ENCODE peak calls at places on chromosomes 11 and 22, in seven cellular contexts. One of them, this sample, is unnamed. For H3K4me1, the result is how much of the 10 kb centered on the place peaks cover.

GRCh38 chr11:12053606-12054361 is 45.4 kb upstream of the DKK3 start:
- DNase-seq in mammary epithelial cell: no peak
- DNase-seq in Karpas-422: no peak
- DNase-seq in body of pancreas: no peak
- DNase-seq in tibial artery: peak
- DNase-seq in heart right ventricle: no peak
- DNase-seq in cardiac muscle cell: peak
- DNase-seq in this sample: no peak

GRCh38 chr22:23240639-23241389 is 60.5 kb downstream of the BCR start:
- DNase-seq in mammary epithelial cell: peak
- DNase-seq in Karpas-422: peak
- DNase-seq in body of pancreas: no peak
- DNase-seq in tibial artery: no peak
- DNase-seq in heart right ventricle: no peak
- DNase-seq in cardiac muscle cell: no peak
- DNase-seq in this sample: no peak

GRCh38 chr11:12840871-12841516 is 166.8 kb downstream of the TEAD1 start:
- DNase-seq in mammary epithelial cell: peak
- DNase-seq in Karpas-422: no peak
- DNase-seq in body of pancreas: no peak
- DNase-seq in tibial artery: no peak
- DNase-seq in heart right ventricle: no peak
- DNase-seq in cardiac muscle cell: no peak
- DNase-seq in this sample: no peak

GRCh38 chr22:32574397-32574796 is 99.8 kb downstream of the FBXO7 start:
- DNase-seq in mammary epithelial cell: peak
- DNase-seq in Karpas-422: no peak
- DNase-seq in body of pancreas: no peak
- DNase-seq in tibial artery: no peak
- DNase-seq in heart right ventricle: no peak
- DNase-seq in cardiac muscle cell: no peak
- DNase-seq in this sample: no peak

GRCh38 chr11:128157423-128158298 is 429.7 kb downstream of the ETS1 start:
- DNase-seq in mammary epithelial cell: peak
- DNase-seq in Karpas-422: peak
- DNase-seq in body of pancreas: peak
- DNase-seq in tibial artery: peak
- DNase-seq in heart right ventricle: peak
- DNase-seq in cardiac muscle cell: peak
- DNase-seq in this sample: no peak

GRCh38 chr11:72759468-72759867 is 7.3 kb upstream of the ARAP1 start:
- DNase-seq in mammary epithelial cell: no peak
- DNase-seq in Karpas-422: no peak
- DNase-seq in body of pancreas: no peak
- DNase-seq in tibial artery: no peak
- DNase-seq in heart right ventricle: no peak
- DNase-seq in cardiac muscle cell: no peak
- DNase-seq in this sample: no peak

GRCh38 chr11:78560826-78561484 is 13.7 kb downstream of the NARS2 start:
- DNase-seq in mammary epithelial cell: no peak
- DNase-seq in Karpas-422: no peak
- DNase-seq in body of pancreas: no peak
- DNase-seq in tibial artery: no peak
- DNase-seq in heart right ventricle: no peak
- DNase-seq in cardiac muscle cell: peak
- DNase-seq in this sample: no peak

GRCh38 chr22:38258895-38259294 is 13.9 kb downstream of the TMEM184B start:
- DNase-seq in mammary epithelial cell: no peak
- DNase-seq in Karpas-422: no peak
- DNase-seq in body of pancreas: no peak
- DNase-seq in tibial artery: no peak
- DNase-seq in heart right ventricle: peak
- DNase-seq in cardiac muscle cell: peak
- DNase-seq in this sample: no peak

GRCh38 chr11:68050371-68050841 is 11.6 kb downstream of the TCIRG1 start:
- DNase-seq in mammary epithelial cell: no peak
- DNase-seq in Karpas-422: no peak
- DNase-seq in body of pancreas: no peak
- DNase-seq in tibial artery: no peak
- DNase-seq in heart right ventricle: no peak
- DNase-seq in cardiac muscle cell: no peak
- DNase-seq in this sample: no peak

GRCh38 chr11:34327804-34328631 is 29.8 kb downstream of the ABTB2 start:
- DNase-seq in mammary epithelial cell: no peak
- DNase-seq in Karpas-422: no peak
- DNase-seq in body of pancreas: peak
- DNase-seq in tibial artery: peak
- DNase-seq in heart right ventricle: peak
- DNase-seq in cardiac muscle cell: peak
- DNase-seq in this sample: no peak

GRCh38 chr11:30244255-30244654 is 13.4 kb downstream of the FSHB start:
- DNase-seq in mammary epithelial cell: peak
- DNase-seq in Karpas-422: no peak
- DNase-seq in body of pancreas: no peak
- DNase-seq in tibial artery: no peak
- DNase-seq in heart right ventricle: no peak
- DNase-seq in cardiac muscle cell: peak
- DNase-seq in this sample: no peak

GRCh38 chr11:133500435-133500834 is 31.9 kb downstream of the OPCML start:
- DNase-seq in mammary epithelial cell: no peak
- DNase-seq in Karpas-422: no peak
- DNase-seq in body of pancreas: no peak
- DNase-seq in tibial artery: no peak
- DNase-seq in heart right ventricle: no peak
- DNase-seq in cardiac muscle cell: no peak
- DNase-seq in this sample: no peak

GRCh38 chr22:48939441-48940265 is 888.0 kb downstream of the BRD1 start:
- DNase-seq in mammary epithelial cell: no peak
- DNase-seq in Karpas-422: no peak
- DNase-seq in body of pancreas: no peak
- DNase-seq in tibial artery: peak
- DNase-seq in heart right ventricle: no peak
- DNase-seq in cardiac muscle cell: no peak
- DNase-seq in this sample: no peak

GRCh38 chr11:78645226-78646202 is 70.8 kb upstream of the NARS2 start:
- DNase-seq in mammary epithelial cell: peak
- DNase-seq in Karpas-422: peak
- DNase-seq in body of pancreas: peak
- DNase-seq in tibial artery: peak
- DNase-seq in heart right ventricle: peak
- DNase-seq in cardiac muscle cell: peak
- DNase-seq in this sample: no peak

GRCh38 chr11:57073121-57073520 is 84.4 kb downstream of the OR5AK2 start:
- DNase-seq in mammary epithelial cell: no peak
- DNase-seq in Karpas-422: no peak
- DNase-seq in body of pancreas: no peak
- DNase-seq in tibial artery: no peak
- DNase-seq in heart right ventricle: no peak
- DNase-seq in cardiac muscle cell: peak
- DNase-seq in this sample: no peak

GRCh38 chr11:58286249-58286648 is 18.2 kb upstream of the OR10W1 start:
- DNase-seq in mammary epithelial cell: peak
- DNase-seq in Karpas-422: peak
- DNase-seq in body of pancreas: no peak
- DNase-seq in tibial artery: no peak
- DNase-seq in heart right ventricle: no peak
- DNase-seq in cardiac muscle cell: peak
- DNase-seq in this sample: no peak

GRCh38 chr11:114088216-114088615 is 28.7 kb downstream of the ZBTB16 start:
- DNase-seq in mammary epithelial cell: no peak
- DNase-seq in Karpas-422: no peak
- DNase-seq in body of pancreas: no peak
- DNase-seq in tibial artery: no peak
- DNase-seq in heart right ventricle: no peak
- DNase-seq in cardiac muscle cell: no peak
- DNase-seq in this sample: no peak

GRCh38 chr11:12784987-12785386 is 110.8 kb downstream of the TEAD1 start:
- DNase-seq in mammary epithelial cell: no peak
- DNase-seq in Karpas-422: no peak
- DNase-seq in body of pancreas: no peak
- DNase-seq in tibial artery: no peak
- DNase-seq in heart right ventricle: no peak
- DNase-seq in cardiac muscle cell: no peak
- DNase-seq in this sample: no peak

GRCh38 chr11:133678211-133678610 is 145.9 kb upstream of the OPCML start:
- DNase-seq in mammary epithelial cell: no peak
- DNase-seq in Karpas-422: no peak
- DNase-seq in body of pancreas: no peak
- DNase-seq in tibial artery: no peak
- DNase-seq in heart right ventricle: no peak
- DNase-seq in cardiac muscle cell: no peak
- DNase-seq in this sample: no peak

GRCh38 chr11:43261775-43262174 is 50.0 kb upstream of the API5 start:
- DNase-seq in mammary epithelial cell: no peak
- DNase-seq in Karpas-422: no peak
- DNase-seq in body of pancreas: no peak
- DNase-seq in tibial artery: no peak
- DNase-seq in heart right ventricle: no peak
- DNase-seq in cardiac muscle cell: no peak
- DNase-seq in this sample: no peak

GRCh38 chr11:76732643-76733042 is 50.5 kb upstream of the TSKU start:
- DNase-seq in mammary epithelial cell: no peak
- DNase-seq in Karpas-422: no peak
- DNase-seq in body of pancreas: no peak
- DNase-seq in tibial artery: no peak
- DNase-seq in heart right ventricle: no peak
- DNase-seq in cardiac muscle cell: no peak
- DNase-seq in this sample: no peak

GRCh38 chr22:36455571-36456458 is 25.6 kb downstream of the TXN2 start:
- DNase-seq in mammary epithelial cell: no peak
- DNase-seq in Karpas-422: no peak
- DNase-seq in body of pancreas: peak
- DNase-seq in tibial artery: no peak
- DNase-seq in heart right ventricle: no peak
- DNase-seq in cardiac muscle cell: no peak
- DNase-seq in this sample: no peak

GRCh38 chr22:36454916-36455570 is 26.4 kb downstream of the TXN2 start:
- DNase-seq in mammary epithelial cell: peak
- DNase-seq in Karpas-422: peak
- DNase-seq in body of pancreas: peak
- DNase-seq in tibial artery: peak
- DNase-seq in heart right ventricle: peak
- DNase-seq in cardiac muscle cell: peak
- DNase-seq in this sample: peak

GRCh38 chr22:36452473-36453265 is 28.8 kb downstream of the TXN2 start:
- DNase-seq in mammary epithelial cell: no peak
- DNase-seq in Karpas-422: no peak
- DNase-seq in body of pancreas: no peak
- DNase-seq in tibial artery: no peak
- DNase-seq in heart right ventricle: no peak
- DNase-seq in cardiac muscle cell: no peak
- DNase-seq in this sample: no peak

GRCh38 chr22:36453266-36453607 is 28.2 kb downstream of the TXN2 start:
- DNase-seq in mammary epithelial cell: no peak
- DNase-seq in Karpas-422: no peak
- DNase-seq in body of pancreas: no peak
- DNase-seq in tibial artery: no peak
- DNase-seq in heart right ventricle: no peak
- DNase-seq in cardiac muscle cell: no peak
- DNase-seq in this sample: no peak

DNA sequence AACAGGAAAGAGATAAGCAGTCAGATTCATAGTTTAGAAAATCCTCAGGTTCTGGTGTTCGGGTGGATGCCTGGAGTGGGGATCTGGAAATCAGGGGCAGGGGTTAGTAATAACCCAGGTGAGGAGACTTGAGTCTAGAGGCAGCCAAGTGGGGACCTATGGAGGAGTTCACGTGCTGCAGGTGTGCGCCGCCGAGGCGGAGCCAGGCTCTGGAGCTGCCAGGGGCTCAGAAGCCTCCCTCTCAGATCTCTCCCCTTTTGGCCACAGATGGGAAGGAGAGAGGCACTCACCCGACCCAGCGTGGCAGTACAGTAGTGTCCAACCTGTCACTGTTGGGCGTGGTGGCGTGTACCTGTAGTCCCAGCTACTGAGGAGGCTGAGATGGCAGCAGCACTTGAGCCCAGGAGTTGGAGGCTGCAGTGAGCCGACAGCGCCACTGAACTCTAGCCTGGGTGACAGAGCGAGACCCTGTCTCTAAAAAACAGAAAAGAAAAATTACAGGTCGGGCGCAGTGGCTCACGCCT is 27.5 kb downstream of the TXN2 start:
- DNase-seq in mammary epithelial cell: no peak
- DNase-seq in Karpas-422: no peak
- DNase-seq in body of pancreas: no peak
- DNase-seq in tibial artery: no peak
- DNase-seq in heart right ventricle: no peak
- DNase-seq in cardiac muscle cell: no peak
- DNase-seq in this sample: no peak
- H3K4me1 ChIP-seq in mammary epithelial cell: under half
- H3K4me1 ChIP-seq in Karpas-422: under half
- H3K4me1 ChIP-seq in body of pancreas: half or more
- H3K4me1 ChIP-seq in tibial artery: under half
- H3K4me1 ChIP-seq in heart right ventricle: half or more
- H3K4me1 ChIP-seq in cardiac muscle cell: under half
- H3K4me1 ChIP-seq in this sample: half or more

DNA sequence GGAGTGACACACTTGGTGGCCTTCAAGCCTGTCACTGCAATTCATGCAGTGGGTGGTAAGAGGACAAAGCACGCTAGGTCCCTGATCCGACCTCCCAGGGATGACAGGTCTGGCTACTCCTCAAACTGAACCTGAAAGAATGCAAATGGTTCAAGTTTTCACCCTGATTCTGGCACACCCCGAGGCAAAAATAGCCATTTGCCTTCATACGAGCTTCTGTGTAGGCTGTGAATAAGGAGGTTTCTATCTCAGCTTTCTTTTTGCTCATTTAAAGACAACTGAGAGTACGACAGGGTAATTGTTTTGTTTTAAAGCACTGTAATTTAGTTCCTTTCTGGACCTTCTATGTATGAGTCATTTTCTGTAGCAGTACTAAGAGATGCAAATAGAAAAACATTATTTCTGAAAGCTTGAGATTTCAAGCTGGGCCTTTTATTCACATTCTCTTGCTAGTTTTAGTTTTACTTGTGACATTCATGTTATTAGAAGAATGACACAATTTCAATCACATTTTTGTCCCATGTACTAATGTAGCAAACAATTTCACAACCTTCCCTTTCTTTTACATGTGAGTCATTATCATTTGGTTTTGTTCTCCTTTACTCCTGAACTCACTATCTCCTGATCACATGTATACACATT is 56.6 kb upstream of the FDX1 start:
- DNase-seq in mammary epithelial cell: peak
- DNase-seq in Karpas-422: no peak
- DNase-seq in body of pancreas: no peak
- DNase-seq in tibial artery: no peak
- DNase-seq in heart right ventricle: no peak
- DNase-seq in cardiac muscle cell: peak
- DNase-seq in this sample: no peak
- H3K4me3 ChIP-seq in mammary epithelial cell: no peak
- H3K4me3 ChIP-seq in Karpas-422: no peak
- H3K4me3 ChIP-seq in body of pancreas: no peak
- H3K4me3 ChIP-seq in tibial artery: no peak
- H3K4me3 ChIP-seq in heart right ventricle: no peak
- H3K4me3 ChIP-seq in cardiac muscle cell: no peak
- H3K4me3 ChIP-seq in this sample: no peak

GRCh38 chr22:35230839-35231584 is 26.3 kb upstream of the HMGXB4 start:
- DNase-seq in mammary epithelial cell: no peak
- DNase-seq in Karpas-422: peak
- DNase-seq in body of pancreas: no peak
- DNase-seq in tibial artery: no peak
- DNase-seq in heart right ventricle: no peak
- DNase-seq in cardiac muscle cell: no peak
- DNase-seq in this sample: no peak
- H3K4me1 ChIP-seq in mammary epithelial cell: under half
- H3K4me1 ChIP-seq in Karpas-422: under half
- H3K4me1 ChIP-seq in body of pancreas: under half
- H3K4me1 ChIP-seq in tibial artery: under half
- H3K4me1 ChIP-seq in heart right ventricle: under half
- H3K4me1 ChIP-seq in cardiac muscle cell: under half
- H3K4me1 ChIP-seq in this sample: under half

GRCh38 chr11:111923351-111923788 is 4.7 kb downstream of the C11orf52 start:
- DNase-seq in mammary epithelial cell: no peak
- DNase-seq in Karpas-422: no peak
- DNase-seq in body of pancreas: no peak
- DNase-seq in tibial artery: peak
- DNase-seq in heart right ventricle: no peak
- DNase-seq in cardiac muscle cell: peak
- DNase-seq in this sample: no peak
- H3K4me3 ChIP-seq in mammary epithelial cell: no peak
- H3K4me3 ChIP-seq in Karpas-422: no peak
- H3K4me3 ChIP-seq in body of pancreas: no peak
- H3K4me3 ChIP-seq in tibial artery: peak
- H3K4me3 ChIP-seq in heart right ventricle: no peak
- H3K4me3 ChIP-seq in cardiac muscle cell: no peak
- H3K4me3 ChIP-seq in this sample: peak